ENCODE peak calls at places on chromosomes 1 and 21, in four cellular contexts. One of them, this sample, is unnamed.

GRCh38 chr1:197637406-197637805 is 137.9 kb downstream of the DENND1B start:
- DNase-seq in NB4: no peak
- DNase-seq in neural progenitor cell: no peak
- DNase-seq in astrocyte of the spinal cord: no peak
- DNase-seq in this sample: no peak

GRCh38 chr1:246569248-246570238 is 3.3 kb downstream of the CNST start:
- DNase-seq in NB4: peak
- DNase-seq in neural progenitor cell: no peak
- DNase-seq in astrocyte of the spinal cord: no peak
- DNase-seq in this sample: peak

GRCh38 chr21:32214654-32215305 is 64.1 kb downstream of the MIS18A start:
- DNase-seq in NB4: no peak
- DNase-seq in neural progenitor cell: no peak
- DNase-seq in astrocyte of the spinal cord: no peak
- DNase-seq in this sample: no peak

GRCh38 chr1:227429447-227430359 is 111.4 kb upstream of the CDC42BPA start:
- DNase-seq in NB4: no peak
- DNase-seq in neural progenitor cell: no peak
- DNase-seq in astrocyte of the spinal cord: peak
- DNase-seq in this sample: peak

GRCh38 chr1:31257213-31257612 is 17.5 kb upstream of the NKAIN1 start:
- DNase-seq in NB4: no peak
- DNase-seq in neural progenitor cell: no peak
- DNase-seq in astrocyte of the spinal cord: no peak
- DNase-seq in this sample: no peak

GRCh38 chr1:179175011-179175934 is 54.2 kb downstream of the ABL2 start:
- DNase-seq in NB4: peak
- DNase-seq in neural progenitor cell: no peak
- DNase-seq in astrocyte of the spinal cord: peak
- DNase-seq in this sample: peak

GRCh38 chr21:41170442-41170841 is 2.5 kb downstream of the BACE2 start:
- DNase-seq in NB4: peak
- DNase-seq in neural progenitor cell: peak
- DNase-seq in astrocyte of the spinal cord: peak
- DNase-seq in this sample: peak

GRCh38 chr21:32099812-32100416 is 178.9 kb downstream of the MIS18A start:
- DNase-seq in NB4: peak
- DNase-seq in neural progenitor cell: peak
- DNase-seq in astrocyte of the spinal cord: no peak
- DNase-seq in this sample: no peak

GRCh38 chr1:3662080-3662671 is 9.9 kb downstream of the TP73 start:
- DNase-seq in NB4: no peak
- DNase-seq in neural progenitor cell: no peak
- DNase-seq in astrocyte of the spinal cord: no peak
- DNase-seq in this sample: no peak

GRCh38 chr1:212281589-212281988 is 3.6 kb upstream of the PPP2R5A start:
- DNase-seq in NB4: no peak
- DNase-seq in neural progenitor cell: no peak
- DNase-seq in astrocyte of the spinal cord: no peak
- DNase-seq in this sample: peak

GRCh38 chr1:111227875-111228747 is 598 bp downstream of the CHI3L2 start:
- DNase-seq in NB4: peak
- DNase-seq in neural progenitor cell: no peak
- DNase-seq in astrocyte of the spinal cord: peak
- DNase-seq in this sample: peak

GRCh38 chr1:29390075-29390474 is 153.8 kb downstream of the PTPRU start:
- DNase-seq in NB4: no peak
- DNase-seq in neural progenitor cell: no peak
- DNase-seq in astrocyte of the spinal cord: no peak
- DNase-seq in this sample: no peak

GRCh38 chr1:160489513-160490261 is 33.4 kb downstream of the SLAMF6 start:
- DNase-seq in NB4: no peak
- DNase-seq in neural progenitor cell: no peak
- DNase-seq in astrocyte of the spinal cord: no peak
- DNase-seq in this sample: no peak

GRCh38 chr1:211335507-211336157 is 9.0 kb downstream of the TRAF5 start:
- DNase-seq in NB4: no peak
- DNase-seq in neural progenitor cell: no peak
- DNase-seq in astrocyte of the spinal cord: no peak
- DNase-seq in this sample: no peak

GRCh38 chr21:44421901-44422840 is 33.1 kb upstream of the LRRC3 start:
- DNase-seq in NB4: no peak
- DNase-seq in neural progenitor cell: no peak
- DNase-seq in astrocyte of the spinal cord: no peak
- DNase-seq in this sample: no peak

GRCh38 chr21:17798796-17799195 is 20.4 kb downstream of the C21orf91 start:
- DNase-seq in NB4: no peak
- DNase-seq in neural progenitor cell: no peak
- DNase-seq in astrocyte of the spinal cord: no peak
- DNase-seq in this sample: no peak

GRCh38 chr1:205656236-205656635 is 24.1 kb downstream of the SLC45A3 start:
- DNase-seq in NB4: no peak
- DNase-seq in neural progenitor cell: no peak
- DNase-seq in astrocyte of the spinal cord: peak
- DNase-seq in this sample: peak

GRCh38 chr1:111879086-111879485 is 110.4 kb downstream of the KCND3 start:
- DNase-seq in NB4: no peak
- DNase-seq in neural progenitor cell: no peak
- DNase-seq in astrocyte of the spinal cord: no peak
- DNase-seq in this sample: peak

GRCh38 chr1:153509729-153510354 is 25.9 kb downstream of the S100A6 start:
- DNase-seq in NB4: peak
- DNase-seq in neural progenitor cell: peak
- DNase-seq in astrocyte of the spinal cord: peak
- DNase-seq in this sample: peak

GRCh38 chr21:41928621-41929220 is 25.1 kb downstream of the C2CD2 start:
- DNase-seq in NB4: peak
- DNase-seq in neural progenitor cell: no peak
- DNase-seq in astrocyte of the spinal cord: no peak
- DNase-seq in this sample: no peak

GRCh38 chr1:183633676-183634343 is 1.8 kb downstream of the ARPC5 start:
- DNase-seq in NB4: peak
- DNase-seq in neural progenitor cell: peak
- DNase-seq in astrocyte of the spinal cord: peak
- DNase-seq in this sample: peak

GRCh38 chr1:202692959-202693555 is 17.2 kb downstream of the SYT2 start:
- DNase-seq in NB4: peak
- DNase-seq in neural progenitor cell: peak
- DNase-seq in astrocyte of the spinal cord: peak
- DNase-seq in this sample: peak

GRCh38 chr21:44582055-44582454 is 1.7 kb upstream of the KRTAP10-5 start:
- DNase-seq in NB4: no peak
- DNase-seq in neural progenitor cell: no peak
- DNase-seq in astrocyte of the spinal cord: no peak
- DNase-seq in this sample: no peak

GRCh38 chr1:160768295-160768657 is 27.7 kb upstream of the LY9 start:
- DNase-seq in NB4: peak
- DNase-seq in neural progenitor cell: peak
- DNase-seq in astrocyte of the spinal cord: no peak
- DNase-seq in this sample: peak

GRCh38 chr1:53616927-53617326 is 122.0 kb downstream of the GLIS1 start:
- DNase-seq in NB4: no peak
- DNase-seq in neural progenitor cell: peak
- DNase-seq in astrocyte of the spinal cord: peak
- DNase-seq in this sample: no peak
- TF ChIP-seq CTCF in NB4: no peak
- TF ChIP-seq CTCF in neural progenitor cell: peak
- TF ChIP-seq CTCF in astrocyte of the spinal cord: peak
- TF ChIP-seq CTCF in this sample: peak

DNA sequence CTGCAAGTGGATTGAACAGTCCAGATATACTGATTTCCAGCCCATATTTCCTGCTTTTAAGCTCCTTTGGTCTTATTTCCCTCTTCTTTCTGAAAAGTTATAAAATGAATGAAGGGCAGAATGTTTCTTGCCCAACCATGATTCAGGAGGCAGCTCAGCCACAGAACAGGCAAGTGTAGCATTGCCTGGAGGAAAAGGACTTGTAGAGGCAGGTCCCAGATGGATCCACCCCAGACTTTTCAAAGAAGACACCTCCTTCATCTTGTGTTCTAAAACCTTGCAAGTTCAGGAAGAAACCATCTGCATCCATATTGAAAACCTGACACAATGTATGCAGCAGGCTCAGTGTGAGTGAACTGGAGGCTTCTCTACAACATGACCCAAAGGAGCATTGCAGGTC is at the start of gene CLCA2:
- DNase-seq in NB4: no peak
- DNase-seq in neural progenitor cell: no peak
- DNase-seq in astrocyte of the spinal cord: no peak
- DNase-seq in this sample: peak
- H3K4me3 ChIP-seq in NB4: no peak
- H3K4me3 ChIP-seq in neural progenitor cell: no peak
- H3K4me3 ChIP-seq in astrocyte of the spinal cord: no peak
- H3K4me3 ChIP-seq in this sample: peak

DNA sequence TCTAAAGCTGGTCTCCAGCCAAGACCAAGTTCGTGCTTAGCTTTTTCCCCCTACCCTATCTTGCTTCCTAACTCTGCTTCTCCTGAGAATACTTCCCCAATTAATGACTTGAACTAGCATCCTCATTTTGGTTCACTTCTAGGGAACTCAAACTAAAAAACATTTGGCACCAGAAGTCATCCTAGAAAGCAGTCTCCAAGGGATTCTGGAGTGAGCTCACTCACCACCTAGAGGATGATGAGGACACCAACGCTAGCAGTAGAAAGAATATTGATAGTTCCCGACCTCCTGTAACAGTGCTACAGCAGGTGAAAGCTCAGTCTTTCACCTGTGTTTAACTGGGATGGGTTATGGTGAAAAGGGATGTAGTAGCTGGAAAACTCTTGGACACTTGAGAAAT is 4.7 kb upstream of the PSMB2 start:
- DNase-seq in NB4: peak
- DNase-seq in neural progenitor cell: no peak
- DNase-seq in astrocyte of the spinal cord: no peak
- DNase-seq in this sample: no peak
- TF ChIP-seq CTCF in NB4: peak
- TF ChIP-seq CTCF in neural progenitor cell: peak
- TF ChIP-seq CTCF in astrocyte of the spinal cord: peak
- TF ChIP-seq CTCF in this sample: peak

DNA sequence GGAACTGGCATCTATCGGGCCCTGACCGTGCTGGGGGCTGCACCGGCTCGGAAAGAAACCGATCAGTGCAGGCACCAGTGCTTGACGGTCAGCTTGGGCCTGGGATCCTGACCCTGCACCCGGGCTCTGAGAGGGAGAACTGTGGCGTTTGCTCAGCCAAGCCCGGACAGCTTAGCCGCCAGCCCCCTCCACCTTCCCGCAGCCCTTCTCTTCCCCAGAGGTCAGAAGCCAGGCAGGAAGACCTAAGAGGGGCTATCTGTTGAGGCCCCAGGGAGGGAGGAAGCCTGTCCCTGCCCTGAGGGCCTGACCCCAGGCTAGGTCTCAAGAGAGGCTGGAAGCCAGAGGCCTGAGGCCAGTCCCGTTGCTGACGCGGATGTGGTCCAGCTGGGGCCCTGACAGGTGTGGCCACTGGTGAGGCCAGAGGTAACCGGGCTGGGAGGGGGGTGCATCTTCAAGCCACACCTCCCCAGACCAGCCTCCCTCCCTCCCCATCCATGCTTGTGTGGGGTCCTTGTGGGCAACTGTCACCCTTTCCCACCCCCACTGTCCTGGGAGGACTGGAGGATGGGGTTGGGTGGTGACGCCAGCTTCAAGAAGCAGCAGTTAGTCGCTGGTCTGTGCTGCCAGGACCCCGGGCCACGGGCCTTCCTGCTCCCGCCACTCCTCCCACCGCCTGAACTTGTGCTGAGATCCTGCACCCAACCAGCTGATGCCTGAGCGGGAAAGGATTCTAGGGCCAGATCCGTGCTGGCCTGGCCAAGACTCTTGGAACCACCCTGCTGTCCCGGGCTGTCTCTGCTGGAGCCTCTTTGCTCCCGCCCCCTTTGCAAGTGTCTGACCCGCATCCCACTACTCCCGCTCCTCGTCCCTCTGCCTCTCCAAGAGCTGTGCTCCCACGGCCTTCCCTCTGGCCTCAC is 2.6 kb upstream of the DVL1 start:
- DNase-seq in NB4: no peak
- DNase-seq in neural progenitor cell: no peak
- DNase-seq in astrocyte of the spinal cord: no peak
- DNase-seq in this sample: no peak
- H3K4me3 ChIP-seq in NB4: no peak
- H3K4me3 ChIP-seq in neural progenitor cell: peak
- H3K4me3 ChIP-seq in astrocyte of the spinal cord: no peak
- H3K4me3 ChIP-seq in this sample: peak

GRCh38 chr1:87167855-87168630 is 160.6 kb upstream of the LMO4 start:
- DNase-seq in NB4: no peak
- DNase-seq in neural progenitor cell: no peak
- DNase-seq in astrocyte of the spinal cord: peak
- DNase-seq in this sample: no peak
- TF ChIP-seq CTCF in NB4: no peak
- TF ChIP-seq CTCF in neural progenitor cell: peak
- TF ChIP-seq CTCF in astrocyte of the spinal cord: peak
- TF ChIP-seq CTCF in this sample: peak

DNA sequence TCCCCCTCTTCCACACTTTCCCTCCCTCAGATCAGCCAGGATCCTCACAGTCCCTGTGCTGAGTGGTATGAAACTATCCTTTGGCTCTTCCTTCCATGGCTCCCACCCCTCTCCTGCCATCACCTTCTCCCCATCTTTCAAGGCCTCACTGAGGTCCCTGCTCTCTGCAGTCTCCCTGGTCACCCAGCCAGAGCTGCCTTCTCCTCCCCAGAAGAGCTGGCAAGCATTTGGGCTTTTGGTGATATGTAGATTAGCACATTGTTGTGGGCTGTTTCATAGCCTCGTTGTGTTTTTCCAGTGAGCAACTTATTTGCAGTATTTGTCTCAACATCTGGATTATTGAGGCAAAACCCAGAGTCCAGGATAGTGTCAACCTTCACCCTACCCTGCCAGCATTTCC is 2.2 kb downstream of the CSF1 start:
- DNase-seq in NB4: no peak
- DNase-seq in neural progenitor cell: no peak
- DNase-seq in astrocyte of the spinal cord: peak
- DNase-seq in this sample: no peak
- H3K4me3 ChIP-seq in NB4: no peak
- H3K4me3 ChIP-seq in neural progenitor cell: no peak
- H3K4me3 ChIP-seq in astrocyte of the spinal cord: peak
- H3K4me3 ChIP-seq in this sample: no peak

DNA sequence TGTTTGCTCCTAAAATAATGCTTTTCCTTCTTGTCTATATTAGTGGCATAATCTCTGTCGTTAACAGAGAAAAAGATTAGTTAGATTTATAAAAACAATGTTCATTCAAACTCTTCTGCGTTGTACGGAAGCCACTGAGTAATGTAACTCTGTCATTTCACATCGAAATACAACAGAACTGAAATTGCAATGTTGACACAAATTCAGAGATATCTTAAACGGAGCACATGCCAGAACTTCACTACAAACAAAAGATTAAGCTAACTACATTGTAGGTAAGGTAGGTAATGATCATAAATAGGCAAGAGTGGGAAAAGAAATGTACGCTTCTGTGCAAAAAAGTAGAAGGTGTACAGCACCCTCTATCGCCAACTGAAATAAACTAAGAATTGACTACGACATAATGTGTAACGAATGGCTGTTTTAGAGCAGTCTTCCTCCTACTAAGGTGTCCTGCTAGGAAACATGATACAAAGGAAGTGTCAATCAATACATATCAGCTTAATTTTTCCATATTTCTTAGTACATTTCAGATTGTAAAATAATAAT is 56.6 kb downstream of the PCNX2 start:
- DNase-seq in NB4: peak
- DNase-seq in neural progenitor cell: no peak
- DNase-seq in astrocyte of the spinal cord: no peak
- DNase-seq in this sample: no peak
- TF ChIP-seq CTCF in NB4: no peak
- TF ChIP-seq CTCF in neural progenitor cell: no peak
- TF ChIP-seq CTCF in astrocyte of the spinal cord: no peak
- TF ChIP-seq CTCF in this sample: peak